ENCODE peak calls at places on chromosomes 11 and 22, in five cellular contexts. Q is ureter; N is midbrain; T is fibroblast of the aortic adventitia; J is activated CD8-positive, alpha-beta memory T cell treated with anti-CD3 and anti-CD28 coated beads, Interleukin-2, amount 50 U/mL, for 4 hours. E is an unnamed sample.

GRCh38 chr22:37503850-37504249 is 15.4 kb downstream of the CARD10 start:
- DNase-seq in T (no peak), N (no peak), Q (no peak), J (no peak), E (no peak)

GRCh38 chr22:46070722-46071450 is 79.4 kb upstream of the PPARA start:
- DNase-seq in Q (no peak), J (peak), N (peak), T (peak), E (peak)

GRCh38 chr11:26191193-26191592 is 140.7 kb upstream of the ANO3 start:
- DNase-seq in T (no peak), Q (no peak), N (no peak), J (no peak), E (no peak)

GRCh38 chr11:15195454-15196200 is 80.9 kb downstream of the INSC start:
- DNase-seq in Q (no peak), J (no peak), N (no peak), T (peak), E (no peak)

GRCh38 chr11:122488892-122489291 is 166.6 kb upstream of the UBASH3B start:
- DNase-seq in N (no peak), J (no peak), Q (no peak), T (no peak), E (no peak)

GRCh38 chr11:117992620-117993019 is 6.4 kb downstream of the IL10RA start:
- DNase-seq in T (no peak), Q (no peak), J (no peak), N (no peak), E (no peak)

GRCh38 chr11:85313741-85314140 is 313.4 kb downstream of the DLG2 start:
- DNase-seq in T (no peak), J (no peak), Q (no peak), N (no peak), E (no peak)

GRCh38 chr11:35711173-35711910 is 48.8 kb downstream of the TRIM44 start:
- DNase-seq in Q (no peak), T (no peak), J (no peak), N (no peak), E (no peak)

GRCh38 chr11:2791139-2791520 is 91.3 kb upstream of the KCNQ1OT1 start:
- DNase-seq in N (no peak), T (no peak), Q (peak), J (peak), E (no peak)

GRCh38 chr22:25202290-25202921 is 2.7 kb downstream of the CRYBB3 start:
- DNase-seq in J (peak), Q (peak), N (peak), T (peak), E (peak)

GRCh38 chr11:80694385-80694784 is 1253.6 kb upstream of the TENM4 start:
- DNase-seq in J (no peak), Q (no peak), N (no peak), T (no peak), E (no peak)

GRCh38 chr11:88411265-88411664 is 73.7 kb upstream of the CTSC start:
- DNase-seq in J (no peak), N (no peak), Q (no peak), T (peak), E (peak)

GRCh38 chr11:20161230-20161918 is 1.1 kb upstream of the DBX1 start:
- DNase-seq in T (no peak), Q (no peak), J (no peak), N (no peak), E (peak)

GRCh38 chr11:96760815-96761214 is 371.0 kb downstream of the JRKL start:
- DNase-seq in T (no peak), J (no peak), Q (no peak), N (no peak), E (no peak)

GRCh38 chr22:45224331-45224730 is 16.4 kb downstream of the KIAA0930 start:
- DNase-seq in J (no peak), N (peak), Q (no peak), T (no peak), E (no peak)

GRCh38 chr11:27429740-27430451 is 42.7 kb downstream of the LGR4 start:
- DNase-seq in N (no peak), T (no peak), J (no peak), Q (no peak), E (peak)

GRCh38 chr11:85809881-85810280 is 1.1 kb downstream of the SYTL2 start:
- DNase-seq in J (peak), N (no peak), Q (no peak), T (no peak), E (peak)

GRCh38 chr11:102614485-102614884 is 10.6 kb downstream of the MMP20 start:
- DNase-seq in J (no peak), T (no peak), N (no peak), Q (no peak), E (no peak)

GRCh38 chr22:26658671-26659478 is 1.5 kb downstream of the MIAT start:
- DNase-seq in T (peak), Q (peak), N (no peak), J (peak), E (peak)

GRCh38 chr22:21984793-21985192 is 2.2 kb upstream of the TOP3B start:
- DNase-seq in T (peak), Q (no peak), N (no peak), J (no peak), E (peak)

GRCh38 chr11:57597461-57597892 is at the start of gene SERPING1:
- DNase-seq in J (no peak), N (no peak), T (peak), Q (peak), E (peak)

GRCh38 chr22:37079668-37080171 is 28.2 kb downstream of the KCTD17 start:
- DNase-seq in N (no peak), Q (no peak), J (peak), T (peak), E (peak)

GRCh38 chr11:67429038-67429668 is 859 bp downstream of the RPS6KB2 start:
- DNase-seq in Q (no peak), T (peak), J (no peak), N (no peak), E (no peak)

GRCh38 chr22:39915295-39915726 is 14.4 kb downstream of the GRAP2 start:
- DNase-seq in T (no peak), N (no peak), J (no peak), Q (no peak), E (no peak)

GRCh38 chr22:22756109-22756508 is 111.7 kb downstream of the GGTLC2 start:
- DNase-seq in N (no peak), T (no peak), J (no peak), Q (no peak), E (no peak)

GRCh38 chr11:74371269-74372039 is 26.8 kb downstream of the PGM2L1 start:
- DNase-seq in Q (no peak), N (no peak), J (no peak), T (no peak), E (peak)

GRCh38 chr11:128628686-128629085 is 41.3 kb upstream of the ETS1 start:
- DNase-seq in J (no peak), Q (no peak), N (no peak), T (no peak), E (no peak)

GRCh38 chr11:34745209-34745608 is 124.3 kb downstream of the EHF start:
- DNase-seq in N (peak), T (no peak), Q (no peak), J (no peak), E (no peak)

GRCh38 chr11:64918056-64918455 is 1.0 kb upstream of the ATG2A start:
- DNase-seq in J (no peak), T (peak), N (peak), Q (no peak), E (peak)

GRCh38 chr11:125304111-125304639 is 139.6 kb downstream of the PKNOX2 start:
- DNase-seq in T (no peak), N (no peak), Q (no peak), J (no peak), E (no peak)

GRCh38 chr11:63877658-63878241 is 38.8 kb downstream of the MARK2 start:
- DNase-seq in J (no peak), N (no peak), T (no peak), Q (no peak), E (no peak)

GRCh38 chr22:44464000-44464399 is 34.0 kb downstream of the RTL6 start:
- DNase-seq in J (no peak), T (peak), N (no peak), Q (no peak), E (no peak)

GRCh38 chr11:26953770-26954392 is 40.0 kb upstream of the FIBIN start:
- DNase-seq in T (peak), Q (no peak), N (no peak), J (no peak), E (no peak)

GRCh38 chr11:113484223-113484622 is 9.0 kb upstream of the DRD2 start:
- DNase-seq in N (no peak), J (no peak), Q (no peak), T (no peak), E (no peak)